ENCODE peak calls at places on chromosome 2, in seven cellular contexts. P is IMR-90, M is Peyer's patch, H is GM13977, U is progenitor cell of endocrine pancreas, A is right lobe of liver, N is pancreas. E is an unnamed sample.

GRCh38 chr2:73205611-73206010 is 3.2 kb downstream of the NOTO start:
- DNase-seq in P (no peak), M (no peak), H (no peak), U (no peak), A (no peak), N (no peak), E (no peak)

GRCh38 chr2:47905454-47906260 is 641 bp downstream of the FBXO11 start:
- DNase-seq in P (peak), M (peak), H (peak), U (peak), A (peak), N (peak), E (peak)

GRCh38 chr2:157777425-157777824 is 98.7 kb downstream of the ACVR1 start:
- DNase-seq in P (peak), M (no peak), H (peak), U (no peak), A (no peak), N (no peak), E (no peak)

GRCh38 chr2:14480120-14480519 is 152.4 kb upstream of the LRATD1 start:
- DNase-seq in P (no peak), M (no peak), H (no peak), U (no peak), A (no peak), N (no peak), E (no peak)

GRCh38 chr2:30664761-30665358 is 142.4 kb downstream of the CAPN13 start:
- DNase-seq in P (peak), M (no peak), H (no peak), U (no peak), A (no peak), N (no peak), E (no peak)

GRCh38 chr2:233002829-233003657 is 10.0 kb downstream of the NGEF start:
- DNase-seq in P (no peak), M (no peak), H (no peak), U (no peak), A (no peak), N (no peak), E (no peak)

GRCh38 chr2:34103437-34103836 is 504.3 kb upstream of the FAM98A start:
- DNase-seq in P (no peak), M (no peak), H (no peak), U (no peak), A (no peak), N (no peak), E (no peak)

GRCh38 chr2:201084863-201085262 is 13.1 kb downstream of the NDUFB3 start:
- DNase-seq in P (no peak), M (no peak), H (no peak), U (no peak), A (no peak), N (no peak), E (no peak)

GRCh38 chr2:57987835-57988573 is 58.6 kb upstream of the VRK2 start:
- DNase-seq in P (no peak), M (no peak), H (peak), U (no peak), A (no peak), N (no peak), E (no peak)

GRCh38 chr2:119257198-119257597 is 33.6 kb downstream of the STEAP3 start:
- DNase-seq in P (no peak), M (no peak), H (no peak), U (no peak), A (no peak), N (no peak), E (no peak)

GRCh38 chr2:235639387-235639786 is 145.5 kb downstream of the AGAP1 start:
- DNase-seq in P (peak), M (no peak), H (no peak), U (no peak), A (no peak), N (no peak), E (no peak)

GRCh38 chr2:235083822-235084221 is 132.0 kb downstream of the SH3BP4 start:
- DNase-seq in P (no peak), M (no peak), H (peak), U (no peak), A (no peak), N (no peak), E (no peak)

GRCh38 chr2:72953528-72953927 is 36.2 kb downstream of the EMX1 start:
- DNase-seq in P (no peak), M (no peak), H (no peak), U (no peak), A (no peak), N (no peak), E (no peak)

GRCh38 chr2:238601433-238602222 is 174.9 kb downstream of the ASB1 start:
- DNase-seq in P (peak), M (no peak), H (no peak), U (no peak), A (no peak), N (no peak), E (no peak)

GRCh38 chr2:147327636-147328035 is 517.2 kb upstream of the ACVR2A start:
- DNase-seq in P (no peak), M (no peak), H (peak), U (no peak), A (no peak), N (no peak), E (no peak)

GRCh38 chr2:24124003-24124585 is 825 bp downstream of the FAM228B start:
- DNase-seq in P (peak), M (no peak), H (no peak), U (no peak), A (no peak), N (no peak), E (no peak)

GRCh38 chr2:39313575-39313974 is 69.8 kb upstream of the CDKL4 start:
- DNase-seq in P (peak), M (no peak), H (no peak), U (no peak), A (no peak), N (no peak), E (no peak)

GRCh38 chr2:176830362-176830761 is 382.2 kb upstream of the HNRNPA3 start:
- DNase-seq in P (no peak), M (no peak), H (no peak), U (no peak), A (no peak), N (no peak), E (no peak)

GRCh38 chr2:205887637-205888036 is 198.3 kb downstream of the INO80D start:
- DNase-seq in P (no peak), M (no peak), H (no peak), U (no peak), A (no peak), N (no peak), E (no peak)

GRCh38 chr2:152483276-152483996 is 148.5 kb downstream of the FMNL2 start:
- DNase-seq in P (peak), M (no peak), H (no peak), U (no peak), A (no peak), N (no peak), E (no peak)

DNA sequence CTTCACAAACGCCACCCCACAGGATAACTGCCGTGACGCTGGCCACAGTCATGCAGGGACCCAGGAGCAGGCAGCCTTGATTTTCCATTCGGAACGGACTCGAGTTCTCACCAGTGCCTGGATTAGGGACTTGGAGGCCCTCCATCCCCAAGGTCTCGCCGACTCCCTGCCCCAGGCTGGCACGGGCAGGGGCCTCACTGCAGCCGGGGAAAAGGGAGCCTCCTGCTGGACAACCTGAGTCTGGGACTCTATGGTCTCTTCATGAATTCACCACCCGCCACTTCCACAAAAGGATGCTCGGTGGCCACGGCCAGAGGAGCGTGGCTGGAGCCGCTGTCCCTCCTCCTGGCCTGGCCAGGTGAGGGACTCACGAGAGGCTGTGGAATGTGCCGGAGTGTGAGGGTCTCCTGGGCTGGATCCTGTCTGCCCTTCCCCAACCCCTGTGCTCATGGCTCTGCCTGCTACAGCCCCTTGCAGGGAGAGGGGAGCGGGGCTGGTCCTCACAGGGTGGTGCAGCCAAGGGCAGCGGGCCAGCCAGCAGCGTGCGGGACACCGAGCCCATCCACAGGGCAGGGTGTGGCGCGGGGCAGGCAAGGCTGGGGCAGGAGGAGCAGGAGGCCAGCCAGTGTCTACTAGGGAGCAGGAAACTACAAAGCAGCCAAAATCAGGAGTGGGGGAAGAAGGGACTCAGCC is 42.3 kb downstream of the AQP12A start:
- DNase-seq in P (no peak), M (no peak), H (peak), U (no peak), A (no peak), N (no peak), E (no peak)
- TF ChIP-seq CTCF in P (no peak), M (no peak), H (peak), U (peak), A (no peak), N (no peak), E (no peak)

GRCh38 chr2:133459590-133459989 is 108.7 kb downstream of the NCKAP5 start:
- DNase-seq in P (no peak), M (no peak), H (no peak), U (no peak), A (no peak), N (no peak), E (no peak)

GRCh38 chr2:133458280-133458679 is 110.0 kb downstream of the NCKAP5 start:
- DNase-seq in P (peak), M (no peak), H (no peak), U (no peak), A (no peak), N (no peak), E (no peak)

GRCh38 chr2:133456156-133456555 is 112.1 kb downstream of the NCKAP5 start:
- DNase-seq in P (no peak), M (no peak), H (no peak), U (no peak), A (no peak), N (no peak), E (no peak)

GRCh38 chr2:133456971-133457370 is 111.3 kb downstream of the NCKAP5 start:
- DNase-seq in P (no peak), M (no peak), H (no peak), U (no peak), A (no peak), N (no peak), E (no peak)

DNA sequence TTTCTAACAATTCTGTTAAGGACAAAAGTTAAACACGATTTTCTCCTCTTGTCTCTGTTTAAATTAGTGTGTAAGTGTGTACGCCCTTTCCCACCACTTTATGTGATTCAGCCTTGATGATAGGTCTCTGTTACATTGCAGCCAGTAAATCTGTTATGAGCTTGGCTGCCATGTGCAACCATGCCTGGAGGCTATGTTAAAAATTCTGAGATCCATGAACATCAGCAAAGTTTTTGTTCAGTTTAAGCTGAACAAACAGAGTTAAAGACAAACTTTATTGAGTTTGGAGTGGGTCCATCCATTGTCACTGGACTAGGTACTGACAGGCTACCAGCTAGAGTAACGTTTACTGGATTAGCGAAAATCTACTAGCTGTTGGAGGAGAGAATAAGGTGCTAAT is 110.4 kb downstream of the NCKAP5 start:
- DNase-seq in P (no peak), M (no peak), H (no peak), U (no peak), A (no peak), N (no peak), E (no peak)
- TF ChIP-seq CTCF in P (no peak), M (no peak), H (no peak), U (no peak), A (no peak), N (no peak), E (no peak)

GRCh38 chr2:68122680-68122964 is 35.1 kb upstream of the PNO1 start:
- DNase-seq in P (no peak), M (no peak), H (no peak), U (no peak), A (no peak), N (no peak), E (no peak)
- TF ChIP-seq CTCF in P (no peak), M (no peak), H (no peak), U (no peak), A (no peak), N (no peak), E (peak)

GRCh38 chr2:227185616-227186015 is 21.2 kb downstream of the COL4A3 start:
- DNase-seq in P (no peak), M (no peak), H (no peak), U (no peak), A (no peak), N (no peak), E (no peak)
- TF ChIP-seq CTCF in P (no peak), M (no peak), H (no peak), U (no peak), A (no peak), N (no peak), E (no peak)

DNA sequence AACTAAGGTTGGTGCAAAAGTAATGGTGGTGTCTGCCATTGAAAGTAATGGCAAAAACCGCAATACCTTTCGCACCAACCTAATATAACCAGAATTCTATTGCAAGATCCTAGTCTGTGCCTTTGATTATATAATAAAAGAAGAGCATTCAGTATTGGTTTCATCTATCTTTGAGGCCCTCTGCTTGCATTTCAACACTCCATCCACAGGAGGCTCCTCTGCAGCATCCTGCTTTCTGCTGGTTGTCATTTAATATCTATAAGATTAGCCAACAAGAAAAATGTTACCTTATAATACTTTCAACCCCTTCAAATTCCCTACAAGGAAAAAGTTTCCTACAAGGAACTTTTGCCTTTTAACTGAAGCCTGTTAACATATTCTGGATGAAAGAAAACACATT is 139.2 kb downstream of the CDCA7 start:
- DNase-seq in P (no peak), M (no peak), H (no peak), U (no peak), A (no peak), N (no peak), E (no peak)
- TF ChIP-seq CTCF in P (peak), M (no peak), H (no peak), U (no peak), A (no peak), N (no peak), E (no peak)

DNA sequence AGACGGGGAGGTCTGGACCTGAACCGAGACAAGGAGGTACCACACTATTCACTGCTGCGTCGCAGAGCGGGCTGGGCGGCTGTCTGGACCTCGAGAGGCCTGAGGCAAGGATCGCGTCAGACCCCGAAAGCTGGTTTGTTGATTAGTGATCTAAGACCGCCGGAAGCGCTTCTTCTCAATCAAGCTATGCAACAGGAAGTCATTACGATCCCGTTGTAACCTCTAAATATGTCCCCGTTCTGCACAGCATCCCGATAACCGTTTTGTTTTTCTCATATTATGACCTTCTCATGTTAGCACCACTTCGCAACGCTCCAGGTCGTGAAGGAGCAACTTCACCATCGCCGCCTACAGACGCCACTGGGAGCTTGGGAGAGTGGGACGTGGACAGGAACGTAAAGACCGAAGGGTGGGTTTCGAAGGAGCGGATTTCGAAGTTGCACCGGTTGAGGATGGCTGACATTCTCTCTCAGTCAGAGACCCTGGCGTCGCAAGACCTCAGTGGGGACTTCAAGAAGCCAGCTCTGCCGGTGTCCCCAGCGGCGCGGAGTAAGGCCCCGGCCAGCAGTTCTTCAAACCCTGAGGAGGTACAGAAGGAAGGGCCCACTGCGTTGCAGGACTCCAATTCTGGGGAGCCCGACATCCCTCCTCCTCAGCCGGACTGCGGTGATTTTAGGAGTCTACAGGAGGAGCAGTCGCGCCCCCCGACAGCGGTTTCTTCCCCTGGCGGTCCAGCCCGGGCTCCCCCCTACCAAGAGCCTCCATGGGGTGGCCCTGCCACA is at the start of the genes SLC4A1AP and SUPT7L:
- DNase-seq in P (peak), M (peak), H (peak), U (peak), A (peak), N (peak), E (peak)
- TF ChIP-seq CTCF in P (no peak), M (no peak), H (no peak), U (no peak), A (no peak), N (no peak), E (no peak)

GRCh38 chr2:22904126-22904684 is 480.8 kb upstream of the KLHL29 start:
- DNase-seq in P (no peak), M (peak), H (peak), U (peak), A (peak), N (peak), E (no peak)
- TF ChIP-seq CTCF in P (peak), M (no peak), H (peak), U (peak), A (peak), N (peak), E (no peak)

GRCh38 chr2:85830645-85831044 is 58.1 kb downstream of the ST3GAL5 start:
- DNase-seq in P (no peak), M (no peak), H (no peak), U (no peak), A (no peak), N (no peak), E (no peak)
- TF ChIP-seq CTCF in P (no peak), M (no peak), H (peak), U (no peak), A (no peak), N (no peak), E (peak)

GRCh38 chr2:127199223-127199622 is 20.9 kb downstream of the CYP27C1 start:
- DNase-seq in P (no peak), M (no peak), H (no peak), U (no peak), A (no peak), N (no peak), E (no peak)

GRCh38 chr2:127195140-127196074 is 24.7 kb downstream of the CYP27C1 start:
- DNase-seq in P (no peak), M (no peak), H (no peak), U (no peak), A (no peak), N (no peak), E (no peak)

GRCh38 chr2:127197475-127198385 is 22.4 kb downstream of the CYP27C1 start:
- DNase-seq in P (peak), M (peak), H (peak), U (peak), A (peak), N (no peak), E (peak)

GRCh38 chr2:127196549-127196948 is 23.6 kb downstream of the CYP27C1 start:
- DNase-seq in P (no peak), M (no peak), H (no peak), U (no peak), A (no peak), N (no peak), E (no peak)

GRCh38 chr2:127196998-127197397 is 23.1 kb downstream of the CYP27C1 start:
- DNase-seq in P (no peak), M (no peak), H (no peak), U (no peak), A (no peak), N (no peak), E (no peak)
- TF ChIP-seq CTCF in P (peak), M (peak), H (peak), U (peak), A (peak), N (no peak), E (peak)